ENCODE peak calls at places on chromosome 4, in eight cellular contexts. H, W, F, U, Z, I, M and Q are unnamed samples.

GRCh38 chr4:111406036-111406435 is 739.2 kb upstream of the FAM241A start:
- DNase-seq in H (no peak), W (no peak), F (no peak), U (no peak), Z (no peak), I (no peak), M (no peak), Q (no peak)

GRCh38 chr4:10405672-10406071 is 51.6 kb downstream of the ZNF518B start:
- DNase-seq in H (no peak), W (no peak), F (no peak), U (no peak), Z (no peak), I (no peak), M (no peak), Q (no peak)

GRCh38 chr4:23932935-23933334 is 43.1 kb upstream of the PPARGC1A start:
- DNase-seq in H (no peak), W (peak), F (peak), U (no peak), Z (no peak), I (no peak), M (no peak), Q (no peak)

GRCh38 chr4:16827762-16828724 is 70.4 kb downstream of the LDB2 start:
- DNase-seq in H (no peak), W (no peak), F (no peak), U (peak), Z (no peak), I (no peak), M (no peak), Q (no peak)

GRCh38 chr4:6335040-6335590 is 65.5 kb downstream of the WFS1 start:
- DNase-seq in H (no peak), W (no peak), F (no peak), U (no peak), Z (no peak), I (no peak), M (no peak), Q (peak)

GRCh38 chr4:38004062-38004461 is 43.9 kb downstream of the PTTG2 start:
- DNase-seq in H (no peak), W (no peak), F (no peak), U (no peak), Z (no peak), I (no peak), M (no peak), Q (no peak)

GRCh38 chr4:98446499-98447375 is 185.6 kb downstream of the RAP1GDS1 start:
- DNase-seq in H (peak), W (peak), F (no peak), U (no peak), Z (peak), I (no peak), M (no peak), Q (no peak)

GRCh38 chr4:108851346-108851745 is 88.5 kb upstream of the ETNPPL start:
- DNase-seq in H (no peak), W (peak), F (no peak), U (no peak), Z (no peak), I (no peak), M (no peak), Q (no peak)